ENCODE peak calls at places on chromosome 9, in seven cellular contexts. U, I, C, X, K, E and M are unnamed samples. For H3K36me3 and H3K4me1, the result is how much of the 10 kb centered on the place peaks cover.

GRCh38 chr9:71671289-71671688 is 97.0 kb downstream of the CEMIP2 start:
- DNase-seq in U (no peak), K (no peak), X (no peak), I (no peak), C (no peak), E (no peak), M (no peak)

GRCh38 chr9:14021871-14022525 is 291.9 kb downstream of the NFIB start:
- DNase-seq in I (no peak), U (no peak), C (no peak), E (no peak), K (peak), X (no peak), M (no peak)

GRCh38 chr9:94799578-94800264 is 73.2 kb downstream of the AOPEP start:
- DNase-seq in C (no peak), K (peak), X (no peak), I (no peak), E (peak), U (peak), M (no peak)

GRCh38 chr9:95627802-95628201 is 111.0 kb upstream of the PTCH1 start:
- DNase-seq in U (peak), K (no peak), X (no peak), I (no peak), C (no peak), E (no peak), M (no peak)

GRCh38 chr9:100222674-100223073 is 123.6 kb downstream of the INVS start:
- DNase-seq in U (peak), C (no peak), K (peak), E (no peak), X (no peak), I (no peak), M (no peak)

GRCh38 chr9:95193067-95193466 is 124.4 kb downstream of the FANCC start:
- DNase-seq in C (no peak), X (no peak), I (no peak), E (peak), K (no peak), U (no peak), M (no peak)

GRCh38 chr9:114448706-114449105 is 56.6 kb downstream of the WHRN start:
- DNase-seq in X (no peak), C (no peak), U (no peak), E (no peak), I (no peak), K (peak), M (no peak)

GRCh38 chr9:4328723-4329122 is 28.9 kb upstream of the GLIS3 start:
- DNase-seq in X (no peak), U (no peak), E (no peak), I (no peak), K (peak), C (no peak), M (no peak)

GRCh38 chr9:757246-757881 is 84.1 kb upstream of the DMRT1 start:
- DNase-seq in K (peak), X (no peak), E (peak), C (no peak), I (peak), U (peak), M (no peak)

GRCh38 chr9:115063058-115063850 is 54.7 kb downstream of the TNC start:
- DNase-seq in C (no peak), U (peak), I (no peak), E (no peak), X (no peak), K (peak), M (peak)

GRCh38 chr9:132631685-132632084 is 38.1 kb downstream of the DDX31 start:
- DNase-seq in C (no peak), E (no peak), K (no peak), U (no peak), I (no peak), X (no peak), M (no peak)
- H3K36me3 ChIP-seq in C (half or more), E (half or more), K (under half), U (under half), I (under half), X (under half), M (under half)

DNA sequence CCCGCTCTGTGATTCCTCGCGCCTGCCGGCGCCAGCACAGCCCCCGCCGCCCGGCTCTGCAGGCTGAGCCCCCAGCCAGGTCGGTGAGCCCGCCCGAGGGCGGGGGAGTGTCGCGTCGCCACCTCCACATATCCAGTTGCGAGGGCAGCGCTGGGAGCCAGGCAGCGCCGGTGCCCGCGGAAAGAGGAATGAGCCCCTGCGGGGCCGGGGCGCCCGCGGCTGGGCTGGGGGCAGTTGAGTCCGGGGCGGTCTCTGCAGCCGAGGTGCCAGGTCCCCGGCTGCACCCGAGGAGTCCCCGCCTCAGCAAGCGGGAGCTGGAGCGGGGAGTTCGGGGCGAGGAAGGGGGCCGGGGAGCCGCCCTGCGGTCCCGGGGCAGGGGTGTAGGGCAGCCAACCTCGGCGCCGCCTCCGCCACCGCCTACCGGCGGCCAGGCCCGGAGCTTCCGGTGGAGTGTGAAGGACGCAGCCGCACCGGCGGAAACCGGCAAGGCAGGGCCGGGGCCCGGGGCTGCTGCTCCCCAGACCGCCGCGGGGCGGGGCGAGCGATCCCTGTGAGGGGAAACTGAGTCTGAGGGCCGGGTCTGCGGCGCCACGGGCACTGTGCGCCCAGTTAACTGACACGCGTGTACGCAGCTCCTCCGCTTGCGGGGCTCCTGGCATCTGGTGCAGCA is 2.3 kb upstream of the TRAF1 start:
- DNase-seq in X (peak), E (peak), K (no peak), C (peak), I (peak), U (peak), M (peak)
- TF ChIP-seq CTCF in X (peak), E (peak), K (no peak), C (peak), I (no peak), U (no peak), M (peak)

GRCh38 chr9:136725612-136726011 is 13.2 kb downstream of the DIPK1B start:
- DNase-seq in C (no peak), U (no peak), I (no peak), X (no peak), E (no peak), K (peak), M (no peak)
- H3K4me1 ChIP-seq in C (under half), U (under half), I (under half), X (under half), E (under half), K (under half), M (under half)

GRCh38 chr9:127093319-127094020 is 29.0 kb downstream of the ANGPTL2 start:
- DNase-seq in K (no peak), C (no peak), I (no peak), U (no peak), X (no peak), E (peak), M (no peak)

GRCh38 chr9:127090341-127090985 is 32.0 kb downstream of the ANGPTL2 start:
- DNase-seq in U (no peak), X (no peak), K (no peak), C (no peak), E (peak), I (no peak), M (no peak)

GRCh38 chr9:127089639-127090081 is 32.8 kb downstream of the ANGPTL2 start:
- DNase-seq in I (no peak), E (peak), K (no peak), C (no peak), X (no peak), U (no peak), M (no peak)

GRCh38 chr9:127092041-127092608 is 30.3 kb downstream of the ANGPTL2 start:
- DNase-seq in C (no peak), X (no peak), K (no peak), U (no peak), I (no peak), E (peak), M (no peak)

DNA sequence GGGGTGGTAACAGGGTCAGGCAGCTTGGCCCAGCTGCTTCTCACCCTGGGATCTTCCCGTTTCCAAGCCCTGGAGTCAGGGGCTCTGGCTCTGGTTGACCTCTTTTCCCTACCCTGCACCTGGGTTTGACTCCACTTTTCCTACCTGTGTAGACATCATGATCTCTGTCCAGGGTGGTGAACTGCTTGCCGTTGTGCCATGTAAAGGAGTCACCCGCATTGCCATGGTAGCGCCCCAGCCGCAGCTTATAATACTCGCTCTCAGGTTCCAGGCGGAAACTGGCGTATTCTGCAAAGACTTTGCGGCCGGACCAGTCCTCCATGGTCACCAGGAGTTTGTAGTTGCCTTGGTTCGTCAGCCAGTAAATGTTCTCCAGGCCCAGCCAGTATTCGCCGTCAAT is 30.9 kb downstream of the ANGPTL2 start:
- DNase-seq in I (no peak), E (peak), X (no peak), U (no peak), C (no peak), K (no peak), M (no peak)
- H3K36me3 ChIP-seq in I (under half), E (under half), X (under half), U (under half), C (half or more), K (half or more), M (under half)

GRCh38 chr9:98380065-98380681 is 124.7 kb upstream of the TBC1D2 start:
- DNase-seq in U (peak), E (peak), I (no peak), K (peak), C (no peak), X (no peak), M (no peak)

GRCh38 chr9:98381311-98382103 is 126.1 kb upstream of the TBC1D2 start:
- DNase-seq in I (no peak), K (no peak), U (no peak), E (no peak), C (no peak), X (no peak), M (no peak)

GRCh38 chr9:98379572-98379971 is 124.1 kb upstream of the TBC1D2 start:
- DNase-seq in E (no peak), I (no peak), X (no peak), U (no peak), C (no peak), K (no peak), M (no peak)

GRCh38 chr9:98385751-98386150 is 130.3 kb upstream of the TBC1D2 start:
- DNase-seq in I (no peak), C (no peak), K (no peak), X (no peak), U (no peak), E (no peak), M (no peak)

GRCh38 chr9:98383758-98384157 is 128.3 kb upstream of the TBC1D2 start:
- DNase-seq in X (no peak), E (peak), C (no peak), K (peak), I (no peak), U (no peak), M (no peak)
- TF ChIP-seq CTCF in X (no peak), E (peak), C (no peak), K (peak), I (no peak), U (no peak), M (no peak)

GRCh38 chr9:69465473-69465872 is 140.5 kb downstream of the ENTREP1 start:
- DNase-seq in U (no peak), E (no peak), I (no peak), C (peak), X (peak), K (no peak), M (peak)

GRCh38 chr9:69466151-69466550 is 141.1 kb downstream of the ENTREP1 start:
- DNase-seq in C (no peak), I (no peak), K (peak), X (no peak), U (no peak), E (no peak), M (no peak)

GRCh38 chr9:69469136-69469535 is 144.1 kb downstream of the ENTREP1 start:
- DNase-seq in E (no peak), C (no peak), I (no peak), K (peak), X (no peak), U (no peak), M (no peak)

GRCh38 chr9:69470186-69470977 is 145.4 kb downstream of the ENTREP1 start:
- DNase-seq in K (no peak), C (no peak), U (no peak), X (no peak), E (no peak), I (peak), M (peak)

DNA sequence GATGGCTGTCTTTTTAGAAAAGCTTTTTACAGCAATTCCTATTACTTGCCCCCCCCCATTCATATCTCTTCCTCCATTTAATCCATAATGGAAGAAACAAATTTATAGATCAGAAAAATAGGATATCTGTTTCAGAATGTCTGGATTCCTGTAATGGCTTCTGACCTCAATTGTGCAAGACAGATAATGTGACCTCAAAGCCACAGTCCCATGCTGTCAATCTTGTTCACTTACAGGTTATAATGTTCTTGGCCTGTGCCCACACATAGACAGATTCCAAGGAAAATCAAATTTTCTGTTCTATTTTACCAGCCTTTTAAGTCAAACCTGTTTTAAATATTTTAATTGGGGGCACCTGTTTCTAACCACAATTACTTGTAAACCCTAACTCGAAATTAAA is 143.4 kb downstream of the ENTREP1 start:
- DNase-seq in C (no peak), K (no peak), U (no peak), E (no peak), I (no peak), X (no peak), M (no peak)
- H3K4me1 ChIP-seq in C (under half), K (under half), U (under half), E (under half), I (under half), X (under half), M (under half)

DNA sequence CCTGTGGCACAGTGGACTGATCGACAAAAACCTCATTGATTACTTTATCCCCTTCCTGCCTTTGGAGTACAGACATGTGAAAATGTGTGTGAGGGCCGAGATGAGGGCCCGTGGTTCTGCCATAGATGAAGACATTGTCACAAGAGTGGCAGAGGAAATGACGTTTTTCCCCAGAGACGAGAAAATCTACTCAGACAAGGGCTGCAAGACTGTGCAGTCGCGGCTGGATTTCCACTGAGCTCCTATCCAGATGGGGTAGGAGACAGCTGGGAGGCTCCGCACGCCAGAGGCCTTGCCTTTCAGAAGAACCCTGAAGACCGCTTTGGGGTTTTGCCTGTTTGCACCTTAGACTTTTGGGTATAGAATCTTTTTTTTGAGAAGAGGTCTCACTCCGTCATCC is 6.4 kb downstream of the TOR1B start:
- DNase-seq in C (no peak), K (no peak), I (no peak), X (no peak), U (peak), E (no peak), M (no peak)
- H3K36me3 ChIP-seq in C (half or more), K (under half), I (under half), X (under half), U (half or more), E (under half), M (under half)

GRCh38 chr9:135269912-135270630 is 182.6 kb downstream of the OLFM1 start:
- DNase-seq in U (no peak), K (no peak), I (no peak), X (no peak), C (no peak), E (no peak), M (no peak)
- TF ChIP-seq CTCF in U (no peak), K (no peak), I (no peak), X (no peak), C (no peak), E (no peak), M (no peak)

DNA sequence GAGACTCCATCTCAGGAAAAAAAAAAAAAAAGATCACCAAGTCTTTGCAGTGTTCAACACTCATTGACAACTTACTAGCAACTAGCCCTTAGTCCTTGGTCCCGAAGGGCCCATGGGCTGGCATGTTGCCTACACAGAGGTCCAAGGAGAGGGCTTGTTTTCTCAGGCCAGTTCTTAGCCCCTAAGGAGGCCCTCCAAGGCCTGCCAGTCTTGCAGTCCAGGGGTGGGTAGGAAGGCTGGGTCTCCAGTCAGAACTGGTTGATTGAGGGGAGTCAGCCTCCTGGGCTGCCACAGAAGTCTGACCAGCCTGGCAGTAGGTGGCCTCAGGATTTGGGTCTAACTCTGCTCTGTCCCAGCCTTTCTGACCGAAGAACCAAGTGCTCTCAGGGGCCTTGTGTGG is 32.7 kb downstream of the IER5L start:
- DNase-seq in K (no peak), E (no peak), U (no peak), X (peak), C (no peak), I (no peak), M (no peak)
- H3K4me1 ChIP-seq in K (half or more), E (under half), U (under half), X (half or more), C (half or more), I (under half), M (under half)

GRCh38 chr9:24297931-24298330 is 247.8 kb downstream of the IZUMO3 start:
- DNase-seq in X (no peak), U (no peak), E (no peak), K (no peak), I (no peak), C (no peak), M (no peak)

GRCh38 chr9:24296124-24296523 is 249.6 kb downstream of the IZUMO3 start:
- DNase-seq in U (no peak), X (no peak), C (no peak), E (no peak), K (no peak), I (no peak), M (no peak)

GRCh38 chr9:24293391-24293790 is 252.3 kb downstream of the IZUMO3 start:
- DNase-seq in K (no peak), X (no peak), U (no peak), I (no peak), E (no peak), C (no peak), M (no peak)
- H3K36me3 ChIP-seq in K (under half), X (under half), U (under half), I (under half), E (under half), C (under half), M (under half)